ENCODE peak calls at places on chromosomes 13 and 19, in nine cellular contexts. G is upper lobe of right lung, V is natural killer cell, W is A673, D is testis, J is cardiac muscle cell, P is Calu3, T is neural crest cell, H is ascending aorta. R is an unnamed sample.
A peak's percentile ranks its signal among the peaks of the same experiment; 100 is the strongest.

GRCh38 chr19:35753634-35754364 is 3.0 kb downstream of the HSPB6 start:
- DNase-seq in G (no peak), V (no peak), W (no peak), D (no peak), J (no peak), P (no peak), T (no peak), H (no peak), R (no peak)

GRCh38 chr13:40390290-40391008 is 276.0 kb downstream of the FOXO1 start:
- DNase-seq in G (no peak), V (no peak), W (no peak), D (no peak), J (no peak), P (no peak), T (no peak), H (no peak), R (no peak)

GRCh38 chr13:60146491-60146890 is 17.2 kb downstream of the DIAPH3 start:
- DNase-seq in G (no peak), V (no peak), W (no peak), D (no peak), J (no peak), P (no peak), T (no peak), H (no peak), R (no peak)

GRCh38 chr19:43474986-43475705 is 9.7 kb upstream of the LYPD3 start:
- DNase-seq in G (peak; percentile 97), V (peak; percentile 99), W (peak; percentile 94), D (peak; percentile 93), J (peak; percentile 96), P (peak; percentile 99), T (peak; percentile 98), H (peak; percentile 96), R (peak; percentile 93)

GRCh38 chr13:108270442-108270841 is 924 bp downstream of the TNFSF13B start:
- DNase-seq in G (no peak), V (no peak), W (peak; percentile 18), D (no peak), J (peak; percentile 2), P (no peak), T (no peak), H (no peak), R (no peak)

GRCh38 chr19:48303866-48304265 is 21.5 kb upstream of the EMP3 start:
- DNase-seq in G (no peak), V (no peak), W (no peak), D (no peak), J (no peak), P (no peak), T (no peak), H (no peak), R (no peak)

GRCh38 chr19:5131031-5131865 is 162.3 kb downstream of the KDM4B start:
- DNase-seq in G (no peak), V (no peak), W (no peak), D (peak; percentile 44), J (no peak), P (no peak), T (no peak), H (no peak), R (no peak)

GRCh38 chr13:81395368-81395767 is 1054.4 kb upstream of the SPRY2 start:
- DNase-seq in G (no peak), V (no peak), W (peak; percentile 6), D (peak; percentile 17), J (peak; percentile 66), P (no peak), T (peak; percentile 4), H (no peak), R (no peak)

DNA sequence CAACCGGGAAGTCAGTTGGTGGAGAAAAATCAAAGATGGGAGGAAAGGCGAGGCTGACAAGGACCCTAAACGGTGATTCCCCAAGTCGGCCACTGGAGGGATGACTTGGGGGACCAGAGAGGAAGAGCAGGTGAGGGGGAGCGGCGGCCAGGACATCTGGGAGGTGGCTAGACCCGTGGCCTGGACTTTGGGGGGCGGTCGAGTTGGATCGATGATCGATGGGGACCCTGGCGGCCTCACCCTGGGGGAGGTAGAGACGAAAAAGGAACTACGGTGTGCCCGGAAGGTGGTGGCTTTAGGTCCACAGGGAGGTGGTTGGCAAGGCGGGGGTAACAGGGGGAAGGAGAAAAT is 7.6 kb upstream of the CIRBP start:
- DNase-seq in G (peak; percentile 73), V (no peak), W (peak; percentile 75), D (no peak), J (no peak), P (no peak), T (no peak), H (no peak), R (no peak)
- TF ChIP-seq CTCF in G (peak; percentile 6), V (no peak), W (peak; percentile 42), D (no peak), J (peak; percentile 10), P (no peak), T (peak; percentile 41), H (no peak), R (no peak)

DNA sequence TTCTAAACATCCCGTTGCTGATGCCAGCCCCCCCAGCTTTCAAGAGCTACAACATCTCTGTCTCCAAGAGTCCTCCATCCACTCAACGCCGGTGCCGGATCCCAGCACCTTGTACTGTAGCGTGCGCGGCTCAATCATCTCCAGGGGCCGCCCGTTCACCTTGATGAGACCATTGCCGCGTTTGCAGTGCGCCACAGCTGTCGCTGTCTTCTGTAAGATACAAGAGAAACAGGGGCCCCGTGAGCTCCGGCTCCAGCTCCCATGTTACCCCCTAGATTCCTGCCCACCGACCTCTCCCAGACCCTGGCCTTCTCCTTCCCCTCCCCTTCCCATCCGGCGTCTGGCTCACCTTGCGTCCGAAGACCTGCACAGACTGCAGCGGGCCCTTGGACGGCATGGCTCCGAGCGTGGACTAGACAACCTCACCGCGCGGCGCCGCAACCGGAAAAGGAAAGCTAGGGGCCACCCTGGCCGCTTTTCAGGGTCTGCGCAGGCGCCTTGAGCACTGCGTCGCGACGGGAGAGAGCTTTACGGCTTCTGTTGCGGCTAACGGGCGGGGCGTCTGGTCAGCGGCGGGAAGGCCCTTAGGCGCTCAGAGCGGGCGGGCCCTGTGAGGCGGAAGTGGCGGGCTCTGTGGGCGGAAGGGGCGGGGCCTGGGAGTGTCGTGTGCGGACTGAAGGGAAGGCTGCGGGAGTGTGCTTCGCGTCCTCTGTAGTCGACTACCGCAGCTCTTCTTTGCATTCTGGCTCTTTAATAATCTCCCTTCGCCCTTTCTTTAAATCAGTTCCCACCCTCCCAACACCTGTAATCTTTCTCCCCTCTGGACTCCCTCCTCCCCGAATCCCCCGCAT is at the start of gene RPS16:
- DNase-seq in G (peak; percentile 99), V (peak; percentile 99), W (peak; percentile 99), D (peak; percentile 99), J (peak; percentile 100), P (peak; percentile 99), T (peak; percentile 98), H (peak; percentile 99), R (peak; percentile 98)
- TF ChIP-seq CTCF in G (no peak), V (no peak), W (no peak), D (no peak), J (no peak), P (no peak), T (no peak), H (no peak), R (no peak)

GRCh38 chr13:46052314-46053161 is at the start of gene ZC3H13:
- DNase-seq in G (peak; percentile 96), V (peak; percentile 85), W (peak; percentile 99), D (peak; percentile 99), J (peak; percentile 96), P (peak; percentile 86), T (peak; percentile 82), H (peak; percentile 97), R (peak; percentile 91)
- TF ChIP-seq CTCF in G (peak; percentile 35), V (peak; percentile 41), W (peak; percentile 42), D (no peak), J (peak; percentile 33), P (peak; percentile 26), T (peak; percentile 66), H (peak; percentile 32), R (peak; percentile 37)

GRCh38 chr19:344625-345319 is at the start of gene MIER2:
- DNase-seq in G (peak; percentile 92), V (peak; percentile 97), W (peak; percentile 86), D (peak; percentile 90), J (peak; percentile 86), P (peak; percentile 92), T (peak; percentile 92), H (peak; percentile 91), R (peak; percentile 90)

GRCh38 chr19:351976-352625 is 7.5 kb upstream of the MIER2 start:
- DNase-seq in G (peak; percentile 57), V (no peak), W (no peak), D (no peak), J (no peak), P (no peak), T (no peak), H (peak; percentile 46), R (no peak)

GRCh38 chr19:345320-345879 is 804 bp upstream of the MIER2 start:
- DNase-seq in G (no peak), V (no peak), W (no peak), D (no peak), J (no peak), P (no peak), T (no peak), H (no peak), R (no peak)

GRCh38 chr19:343941-344624 is 513 bp downstream of the MIER2 start:
- DNase-seq in G (no peak), V (peak; percentile 31), W (peak; percentile 39), D (no peak), J (peak; percentile 53), P (peak; percentile 22), T (peak; percentile 28), H (no peak), R (peak; percentile 35)

GRCh38 chr19:347946-348861 is 3.6 kb upstream of the MIER2 start:
- DNase-seq in G (no peak), V (no peak), W (peak; percentile 23), D (no peak), J (no peak), P (peak; percentile 47), T (no peak), H (no peak), R (no peak)
- TF ChIP-seq CTCF in G (no peak), V (no peak), W (peak; percentile 47), D (no peak), J (peak; percentile 13), P (no peak), T (no peak), H (no peak), R (no peak)

GRCh38 chr13:39051157-39051556 is 12.9 kb downstream of the NHLRC3 start:
- DNase-seq in G (no peak), V (no peak), W (peak; percentile 80), D (no peak), J (peak; percentile 64), P (no peak), T (no peak), H (no peak), R (no peak)
- TF ChIP-seq CTCF in G (peak; percentile 39), V (no peak), W (peak; percentile 66), D (peak; percentile 32), J (peak; percentile 49), P (no peak), T (peak; percentile 78), H (peak; percentile 46), R (no peak)

DNA sequence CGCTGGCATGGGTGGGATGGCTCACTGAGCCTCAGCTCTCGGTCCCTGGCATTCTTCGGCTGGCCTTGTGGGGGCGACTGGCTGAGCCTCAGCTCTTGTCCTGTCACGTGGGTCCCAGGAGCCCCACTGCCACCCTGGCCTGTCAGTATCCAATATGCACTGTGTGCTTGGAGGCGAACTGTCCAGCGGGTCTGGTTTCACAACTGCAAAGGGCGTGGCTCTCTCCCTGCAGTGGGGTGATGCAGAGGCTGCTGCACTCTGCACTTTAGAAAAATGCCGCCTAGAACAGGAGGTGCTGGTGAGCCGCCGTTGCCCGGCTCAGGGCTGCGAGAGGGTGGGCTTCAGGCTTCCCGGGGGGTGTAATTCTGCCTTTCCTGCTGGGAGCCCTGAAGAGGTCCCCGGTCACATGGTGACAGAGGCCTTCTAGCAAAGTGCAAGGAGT is 17.0 kb upstream of the TMEM255B start:
- DNase-seq in G (peak; percentile 74), V (no peak), W (peak; percentile 55), D (no peak), J (peak; percentile 67), P (peak; percentile 37), T (no peak), H (no peak), R (peak; percentile 27)
- TF ChIP-seq CTCF in G (peak; percentile 12), V (no peak), W (peak; percentile 43), D (no peak), J (peak; percentile 20), P (no peak), T (peak; percentile 25), H (no peak), R (peak; percentile 25)